ENCODE peak calls at places on chromosome 2, in four cellular contexts. Q, H, X and A are unnamed samples.

GRCh38 chr2:63661076-63661475 is 72.3 kb downstream of the MDH1 start:
- DNase-seq in Q (no peak), H (no peak), X (no peak), A (no peak)

GRCh38 chr2:30334738-30335426 is 103.5 kb downstream of the LBH start:
- DNase-seq in Q (no peak), H (no peak), X (peak; percentile 61), A (peak; percentile 67)

GRCh38 chr2:219418155-219418569 is at the start of gene DES:
- DNase-seq in Q (peak; percentile 85), H (no peak), X (no peak), A (no peak)

GRCh38 chr2:45984896-45985488 is 312.2 kb upstream of the EPAS1 start:
- DNase-seq in Q (no peak), H (no peak), X (no peak), A (no peak)

GRCh38 chr2:144330951-144331651 is 188.8 kb downstream of the ZEB2 start:
- DNase-seq in Q (no peak), H (no peak), X (no peak), A (no peak)

GRCh38 chr2:85935170-85935745 is 46.5 kb upstream of the ST3GAL5 start:
- DNase-seq in Q (no peak), H (no peak), X (no peak), A (no peak)

GRCh38 chr2:30368258-30368657 is 78.8 kb upstream of the LCLAT1 start:
- DNase-seq in Q (no peak), H (no peak), X (no peak), A (no peak)

GRCh38 chr2:188978291-188979081 is 4.3 kb downstream of the COL3A1 start:
- DNase-seq in Q (no peak), H (no peak), X (no peak), A (no peak)

GRCh38 chr2:216677439-216678097 is 17.8 kb downstream of the IGFBP5 start:
- DNase-seq in Q (peak; percentile 34), H (no peak), X (no peak), A (no peak)

GRCh38 chr2:219433666-219434467 is 776 bp upstream of the SPEG start:
- DNase-seq in Q (peak; percentile 45), H (no peak), X (no peak), A (no peak)

GRCh38 chr2:20143263-20143662 is 81.7 kb downstream of the SDC1 start:
- DNase-seq in Q (no peak), H (no peak), X (no peak), A (no peak)

GRCh38 chr2:162465430-162465829 is 121.5 kb downstream of the GCA start:
- DNase-seq in Q (no peak), H (no peak), X (no peak), A (no peak)

GRCh38 chr2:135311268-135311667 is 219.8 kb downstream of the ZRANB3 start:
- DNase-seq in Q (no peak), H (no peak), X (no peak), A (no peak)

GRCh38 chr2:174334278-174334715 is 457 bp upstream of the SP9 start:
- DNase-seq in Q (no peak), H (no peak), X (no peak), A (no peak)

GRCh38 chr2:74502147-74502719 is 2.8 kb upstream of the LBX2 start:
- DNase-seq in Q (no peak), H (peak; percentile 68), X (peak; percentile 83), A (no peak)

GRCh38 chr2:61732787-61733186 is 121.1 kb downstream of the FAM161A start:
- DNase-seq in Q (no peak), H (no peak), X (no peak), A (no peak)

GRCh38 chr2:143347303-143347702 is 218.1 kb downstream of the ARHGAP15 start:
- DNase-seq in Q (no peak), H (no peak), X (no peak), A (no peak)

GRCh38 chr2:101230541-101230993 is 22.1 kb upstream of the CNOT11 start:
- DNase-seq in Q (no peak), H (no peak), X (no peak), A (no peak)

GRCh38 chr2:99337931-99338580 is 867 bp downstream of the EIF5B start:
- DNase-seq in Q (no peak), H (no peak), X (no peak), A (no peak)

GRCh38 chr2:43123981-43124666 is 102.3 kb downstream of the ZFP36L2 start:
- DNase-seq in Q (peak; percentile 17), H (no peak), X (peak; percentile 41), A (no peak)

GRCh38 chr2:10918661-10919414 is 7.1 kb downstream of the KCNF1 start:
- DNase-seq in Q (peak; percentile 65), H (peak; percentile 89), X (peak; percentile 44), A (no peak)

GRCh38 chr2:98508690-98509054 is 64.0 kb downstream of the INPP4A start:
- DNase-seq in Q (no peak), H (peak; percentile 41), X (peak; percentile 78), A (no peak)

DNA sequence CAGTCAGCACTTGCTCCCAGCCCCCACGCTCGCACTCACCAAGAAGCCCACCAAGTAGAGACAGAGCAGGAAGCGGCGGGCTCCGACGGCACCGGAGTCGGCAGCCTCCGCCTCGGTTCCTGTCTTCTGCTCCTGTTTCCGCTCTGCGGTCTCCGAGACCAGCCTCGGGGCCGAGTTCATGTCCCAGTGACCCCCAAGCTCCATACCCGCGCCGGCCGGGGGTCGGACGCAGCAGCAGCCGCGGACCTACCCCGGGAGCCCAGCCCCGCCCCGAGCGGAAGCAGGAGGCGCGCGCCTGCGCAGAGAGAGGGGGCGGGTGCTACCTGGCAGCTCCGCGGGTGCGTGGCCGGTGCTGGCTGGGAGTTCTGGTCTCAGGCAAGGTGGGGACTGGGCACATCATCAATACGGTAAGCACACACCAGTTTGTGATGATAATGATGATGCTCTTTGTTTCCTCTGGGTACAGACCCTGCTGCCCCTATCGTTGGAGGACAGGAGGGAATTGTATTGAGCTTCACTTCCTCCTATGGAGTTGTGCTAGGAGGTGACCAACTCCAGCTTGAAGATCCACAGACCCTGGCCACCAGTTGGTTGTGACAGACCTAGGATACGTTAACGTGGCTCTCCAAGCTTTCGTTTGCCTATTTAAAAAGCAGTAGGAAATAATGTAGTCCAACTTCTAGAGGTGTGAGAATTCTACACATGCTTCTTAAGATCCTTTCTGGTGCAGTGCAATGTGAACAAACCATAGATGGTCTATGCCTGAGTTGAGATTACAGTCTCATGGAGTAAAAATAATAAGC is 25.0 kb upstream of the TMEM182 start:
- DNase-seq in Q (peak; percentile 88), H (peak; percentile 91), X (peak; percentile 94), A (peak; percentile 81)
- H3K27ac ChIP-seq in Q (peak overlapping the region; percentile 40), H (peak overlapping the region; percentile 84), X (peak overlapping the region; percentile 80), A (peak overlapping the region; percentile 51)

DNA sequence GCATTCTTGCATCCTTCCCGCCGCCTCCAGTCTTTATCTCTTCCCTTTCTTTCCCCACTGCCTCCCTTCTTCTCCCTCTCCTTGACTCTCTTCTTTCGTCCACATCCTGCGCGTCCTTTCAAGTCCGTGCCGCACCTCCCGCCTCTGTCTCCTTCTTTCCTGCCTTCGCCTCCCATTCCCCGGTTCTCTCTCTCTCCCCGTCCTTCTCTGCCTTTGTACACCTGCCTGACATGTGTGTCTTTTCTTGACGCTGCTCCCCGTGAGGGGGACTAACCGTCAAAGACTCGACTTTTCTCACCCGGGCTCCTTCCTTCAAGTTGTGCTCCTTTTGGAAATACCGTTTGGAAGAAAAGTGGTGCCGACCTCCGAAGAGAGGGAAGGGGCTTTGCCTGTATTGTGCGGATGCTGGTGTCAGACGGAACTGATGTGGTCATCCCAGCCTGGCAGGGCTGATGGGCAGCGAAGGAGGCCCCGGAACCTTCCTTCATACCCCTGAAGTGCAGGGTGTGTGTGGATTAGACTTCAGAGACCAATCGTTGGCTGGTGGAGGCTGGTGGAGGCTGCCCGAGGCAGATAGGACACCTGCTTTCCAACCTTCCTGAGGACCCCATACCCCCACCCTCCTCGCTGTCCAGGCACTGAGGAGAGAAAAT is 898 bp downstream of the TMEM178A start:
- DNase-seq in Q (no peak), H (no peak), X (no peak), A (no peak)
- H3K4me3 ChIP-seq in Q (peak overlapping the region; percentile 50), H (peak overlapping the region; percentile 57), X (peak overlapping the region; percentile 53), A (no peak overlapping the region)

GRCh38 chr2:237614151-237614720 is 13.2 kb upstream of the LRRFIP1 start:
- DNase-seq in Q (no peak), H (no peak), X (no peak), A (no peak)
- TF ChIP-seq CTCF in Q (no peak), H (no peak), X (no peak), A (no peak)

DNA sequence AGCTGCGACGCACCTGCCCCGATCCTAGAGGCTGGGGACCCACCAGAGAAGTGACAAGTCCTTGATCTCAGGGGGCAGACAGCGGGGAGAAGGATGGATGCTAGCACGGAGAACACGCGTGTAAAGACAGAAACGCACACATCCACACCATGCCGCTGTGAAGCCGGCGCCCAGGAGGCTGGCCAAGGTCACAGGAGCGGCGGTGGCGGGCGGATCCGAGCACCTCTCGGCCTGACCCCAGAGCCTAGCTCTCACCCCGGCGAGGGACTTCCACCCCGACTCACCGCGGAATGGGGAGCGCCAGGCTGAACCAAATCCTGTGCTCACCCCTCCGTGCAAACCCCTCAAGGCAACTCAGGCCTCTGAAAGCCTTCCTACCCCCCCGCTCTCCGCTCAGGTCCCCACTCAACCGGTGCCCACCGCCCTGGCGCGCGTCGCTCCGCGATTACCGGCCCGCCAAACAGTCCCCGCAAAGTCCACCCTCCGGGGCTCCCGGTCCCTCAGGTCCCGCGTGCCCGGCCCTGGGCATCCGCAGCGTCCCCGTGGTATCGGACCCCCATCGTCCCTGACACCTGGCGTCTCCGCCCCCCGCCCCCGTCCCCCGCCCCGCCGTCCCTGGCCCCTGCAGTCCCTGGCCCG is 455 bp upstream of the LRRFIP1 start:
- DNase-seq in Q (peak; percentile 56), H (no peak), X (no peak), A (no peak)
- H3K27ac ChIP-seq in Q (peak overlapping the region; percentile 77), H (peak overlapping the region; percentile 75), X (peak overlapping the region; percentile 58), A (no peak overlapping the region)